ENCODE peak calls at places on chromosome 10, in six cellular contexts. One of them, this sample, is unnamed.

GRCh38 chr10:6504296-6504695 is 75.8 kb downstream of the PRKCQ start:
- DNase-seq in effector CD4-positive, alpha-beta T cell: no peak
- DNase-seq in NCI-H774: no peak
- DNase-seq in cardiac fibroblast: no peak
- DNase-seq in NCI-H1092: no peak
- DNase-seq in IMR-90: no peak
- DNase-seq in this sample: no peak

GRCh38 chr10:3442451-3442990 is 269.9 kb upstream of the PITRM1 start:
- DNase-seq in effector CD4-positive, alpha-beta T cell: no peak
- DNase-seq in NCI-H774: no peak
- DNase-seq in cardiac fibroblast: no peak
- DNase-seq in NCI-H1092: no peak
- DNase-seq in IMR-90: peak
- DNase-seq in this sample: no peak

GRCh38 chr10:71383972-71384687 is 12.6 kb upstream of the CDH23 start:
- DNase-seq in effector CD4-positive, alpha-beta T cell: peak
- DNase-seq in NCI-H774: peak
- DNase-seq in cardiac fibroblast: peak
- DNase-seq in NCI-H1092: peak
- DNase-seq in IMR-90: peak
- DNase-seq in this sample: no peak

GRCh38 chr10:77056650-77057049 is 581.0 kb downstream of the KCNMA1 start:
- DNase-seq in effector CD4-positive, alpha-beta T cell: no peak
- DNase-seq in NCI-H774: no peak
- DNase-seq in cardiac fibroblast: no peak
- DNase-seq in NCI-H1092: no peak
- DNase-seq in IMR-90: no peak
- DNase-seq in this sample: no peak

GRCh38 chr10:131170042-131170983 is 141.2 kb downstream of the TCERG1L start:
- DNase-seq in effector CD4-positive, alpha-beta T cell: no peak
- DNase-seq in NCI-H774: no peak
- DNase-seq in cardiac fibroblast: no peak
- DNase-seq in NCI-H1092: no peak
- DNase-seq in IMR-90: no peak
- DNase-seq in this sample: no peak

GRCh38 chr10:69446650-69447151 is 4.6 kb upstream of the TSPAN15 start:
- DNase-seq in effector CD4-positive, alpha-beta T cell: no peak
- DNase-seq in NCI-H774: no peak
- DNase-seq in cardiac fibroblast: peak
- DNase-seq in NCI-H1092: no peak
- DNase-seq in IMR-90: peak
- DNase-seq in this sample: no peak

GRCh38 chr10:2476236-2476814 is 591.0 kb upstream of the PFKP start:
- DNase-seq in effector CD4-positive, alpha-beta T cell: no peak
- DNase-seq in NCI-H774: no peak
- DNase-seq in cardiac fibroblast: no peak
- DNase-seq in NCI-H1092: no peak
- DNase-seq in IMR-90: no peak
- DNase-seq in this sample: no peak

GRCh38 chr10:47347303-47347675 is 874 bp upstream of the RBP3 start:
- DNase-seq in effector CD4-positive, alpha-beta T cell: no peak
- DNase-seq in NCI-H774: no peak
- DNase-seq in cardiac fibroblast: no peak
- DNase-seq in NCI-H1092: no peak
- DNase-seq in IMR-90: no peak
- DNase-seq in this sample: no peak

GRCh38 chr10:46992794-46993552 is 81.7 kb downstream of the PTPN20 start:
- DNase-seq in effector CD4-positive, alpha-beta T cell: no peak
- DNase-seq in NCI-H774: no peak
- DNase-seq in cardiac fibroblast: peak
- DNase-seq in NCI-H1092: peak
- DNase-seq in IMR-90: peak
- DNase-seq in this sample: no peak

GRCh38 chr10:113329121-113329596 is 223.7 kb upstream of the HABP2 start:
- DNase-seq in effector CD4-positive, alpha-beta T cell: no peak
- DNase-seq in NCI-H774: no peak
- DNase-seq in cardiac fibroblast: peak
- DNase-seq in NCI-H1092: no peak
- DNase-seq in IMR-90: peak
- DNase-seq in this sample: no peak

GRCh38 chr10:77478248-77478963 is 159.2 kb downstream of the KCNMA1 start:
- DNase-seq in effector CD4-positive, alpha-beta T cell: no peak
- DNase-seq in NCI-H774: no peak
- DNase-seq in cardiac fibroblast: peak
- DNase-seq in NCI-H1092: no peak
- DNase-seq in IMR-90: peak
- DNase-seq in this sample: no peak

GRCh38 chr10:109912335-109913282 is 10.7 kb downstream of the XPNPEP1 start:
- DNase-seq in effector CD4-positive, alpha-beta T cell: no peak
- DNase-seq in NCI-H774: peak
- DNase-seq in cardiac fibroblast: peak
- DNase-seq in NCI-H1092: no peak
- DNase-seq in IMR-90: peak
- DNase-seq in this sample: no peak

GRCh38 chr10:33390046-33390445 is 55.6 kb upstream of the NRP1 start:
- DNase-seq in effector CD4-positive, alpha-beta T cell: no peak
- DNase-seq in NCI-H774: no peak
- DNase-seq in cardiac fibroblast: peak
- DNase-seq in NCI-H1092: no peak
- DNase-seq in IMR-90: no peak
- DNase-seq in this sample: no peak

GRCh38 chr10:104309980-104310978 is 28.0 kb downstream of the ITPRIP start:
- DNase-seq in effector CD4-positive, alpha-beta T cell: no peak
- DNase-seq in NCI-H774: no peak
- DNase-seq in cardiac fibroblast: peak
- DNase-seq in NCI-H1092: no peak
- DNase-seq in IMR-90: peak
- DNase-seq in this sample: no peak

GRCh38 chr10:86207226-86207625 is 159.4 kb downstream of the GRID1 start:
- DNase-seq in effector CD4-positive, alpha-beta T cell: no peak
- DNase-seq in NCI-H774: no peak
- DNase-seq in cardiac fibroblast: no peak
- DNase-seq in NCI-H1092: no peak
- DNase-seq in IMR-90: no peak
- DNase-seq in this sample: no peak

GRCh38 chr10:102117391-102118159 is 2.6 kb downstream of the LDB1 start:
- DNase-seq in effector CD4-positive, alpha-beta T cell: peak
- DNase-seq in NCI-H774: peak
- DNase-seq in cardiac fibroblast: peak
- DNase-seq in NCI-H1092: peak
- DNase-seq in IMR-90: peak
- DNase-seq in this sample: peak

GRCh38 chr10:65348637-65349036 is 1577.2 kb upstream of the LRRTM3 start:
- DNase-seq in effector CD4-positive, alpha-beta T cell: no peak
- DNase-seq in NCI-H774: no peak
- DNase-seq in cardiac fibroblast: no peak
- DNase-seq in NCI-H1092: no peak
- DNase-seq in IMR-90: no peak
- DNase-seq in this sample: peak

GRCh38 chr10:101016814-101017213 is 14.1 kb downstream of the PDZD7 start:
- DNase-seq in effector CD4-positive, alpha-beta T cell: no peak
- DNase-seq in NCI-H774: no peak
- DNase-seq in cardiac fibroblast: no peak
- DNase-seq in NCI-H1092: no peak
- DNase-seq in IMR-90: no peak
- DNase-seq in this sample: no peak

GRCh38 chr10:35025916-35026315 is 64.2 kb downstream of the CUL2 start:
- DNase-seq in effector CD4-positive, alpha-beta T cell: no peak
- DNase-seq in NCI-H774: no peak
- DNase-seq in cardiac fibroblast: peak
- DNase-seq in NCI-H1092: no peak
- DNase-seq in IMR-90: peak
- DNase-seq in this sample: no peak

GRCh38 chr10:28250782-28251181 is 52.1 kb downstream of the MPP7 start:
- DNase-seq in effector CD4-positive, alpha-beta T cell: no peak
- DNase-seq in NCI-H774: no peak
- DNase-seq in cardiac fibroblast: peak
- DNase-seq in NCI-H1092: no peak
- DNase-seq in IMR-90: peak
- DNase-seq in this sample: no peak

GRCh38 chr10:50286517-50286916 is 35.2 kb upstream of the ASAH2 start:
- DNase-seq in effector CD4-positive, alpha-beta T cell: no peak
- DNase-seq in NCI-H774: no peak
- DNase-seq in cardiac fibroblast: peak
- DNase-seq in NCI-H1092: no peak
- DNase-seq in IMR-90: peak
- DNase-seq in this sample: no peak

GRCh38 chr10:28453926-28454325 is 79.0 kb upstream of the WAC start:
- DNase-seq in effector CD4-positive, alpha-beta T cell: no peak
- DNase-seq in NCI-H774: no peak
- DNase-seq in cardiac fibroblast: no peak
- DNase-seq in NCI-H1092: no peak
- DNase-seq in IMR-90: no peak
- DNase-seq in this sample: no peak